ENCODE peak calls at places on chromosomes 13 and 19, in ten cellular contexts. One of them, this sample, is unnamed.

GRCh38 chr19:10086904-10087256 is 763 bp downstream of the SHFL start:
- DNase-seq in thoracic aorta: no peak
- DNase-seq in MM.1S: no peak
- DNase-seq in GM23248: peak; percentile 42
- DNase-seq in AG04450: no peak
- DNase-seq in PC-3: no peak
- DNase-seq in ovary: peak; percentile 68
- DNase-seq in foreskin fibroblast: peak; percentile 31
- DNase-seq in dorsolateral prefrontal cortex: no peak
- DNase-seq in mesendoderm: no peak
- DNase-seq in this sample: no peak

GRCh38 chr19:58409010-58409790 is 751 bp downstream of the ZNF584 start:
- DNase-seq in MM.1S: no peak
- DNase-seq in mesendoderm: no peak
- DNase-seq in GM23248: peak; percentile 67
- DNase-seq in dorsolateral prefrontal cortex: peak; percentile 54
- DNase-seq in AG04450: no peak
- DNase-seq in foreskin fibroblast: peak; percentile 63
- DNase-seq in thoracic aorta: no peak
- DNase-seq in ovary: peak; percentile 62
- DNase-seq in PC-3: peak; percentile 56
- DNase-seq in this sample: no peak

GRCh38 chr13:68380041-68380973 is 1150.2 kb upstream of the PCDH9 start:
- DNase-seq in thoracic aorta: no peak
- DNase-seq in MM.1S: no peak
- DNase-seq in PC-3: no peak
- DNase-seq in mesendoderm: no peak
- DNase-seq in GM23248: no peak
- DNase-seq in AG04450: no peak
- DNase-seq in ovary: no peak
- DNase-seq in foreskin fibroblast: no peak
- DNase-seq in dorsolateral prefrontal cortex: no peak
- DNase-seq in this sample: no peak

GRCh38 chr19:51712461-51713081 is 11.2 kb downstream of the HAS1 start:
- DNase-seq in MM.1S: no peak
- DNase-seq in GM23248: peak; percentile 52
- DNase-seq in AG04450: no peak
- DNase-seq in mesendoderm: peak; percentile 88
- DNase-seq in PC-3: peak; percentile 85
- DNase-seq in thoracic aorta: no peak
- DNase-seq in ovary: no peak
- DNase-seq in foreskin fibroblast: peak; percentile 43
- DNase-seq in dorsolateral prefrontal cortex: no peak
- DNase-seq in this sample: no peak

GRCh38 chr19:32642771-32643170 is 32.2 kb downstream of the ANKRD27 start:
- DNase-seq in dorsolateral prefrontal cortex: no peak
- DNase-seq in thoracic aorta: no peak
- DNase-seq in AG04450: no peak
- DNase-seq in mesendoderm: no peak
- DNase-seq in MM.1S: no peak
- DNase-seq in ovary: no peak
- DNase-seq in foreskin fibroblast: no peak
- DNase-seq in PC-3: no peak
- DNase-seq in GM23248: no peak
- DNase-seq in this sample: peak; percentile 75

GRCh38 chr13:67158903-67159302 is 71.2 kb downstream of the PCDH9 start:
- DNase-seq in foreskin fibroblast: no peak
- DNase-seq in dorsolateral prefrontal cortex: no peak
- DNase-seq in GM23248: no peak
- DNase-seq in PC-3: no peak
- DNase-seq in ovary: no peak
- DNase-seq in mesendoderm: no peak
- DNase-seq in AG04450: no peak
- DNase-seq in MM.1S: no peak
- DNase-seq in thoracic aorta: no peak
- DNase-seq in this sample: no peak

GRCh38 chr13:110509971-110510786 is 51.3 kb downstream of the RAB20 start:
- DNase-seq in PC-3: no peak
- DNase-seq in GM23248: peak; percentile 40
- DNase-seq in thoracic aorta: no peak
- DNase-seq in AG04450: no peak
- DNase-seq in mesendoderm: peak; percentile 43
- DNase-seq in foreskin fibroblast: peak; percentile 44
- DNase-seq in MM.1S: no peak
- DNase-seq in ovary: no peak
- DNase-seq in dorsolateral prefrontal cortex: no peak
- DNase-seq in this sample: no peak

GRCh38 chr19:54179921-54180452 is 7.0 kb upstream of the TMC4 start:
- DNase-seq in GM23248: peak; percentile 39
- DNase-seq in dorsolateral prefrontal cortex: peak; percentile 64
- DNase-seq in mesendoderm: peak; percentile 99
- DNase-seq in foreskin fibroblast: peak; percentile 80
- DNase-seq in ovary: no peak
- DNase-seq in AG04450: no peak
- DNase-seq in thoracic aorta: no peak
- DNase-seq in MM.1S: no peak
- DNase-seq in PC-3: peak; percentile 16
- DNase-seq in this sample: no peak

GRCh38 chr13:44368062-44368591 is 5.5 kb upstream of the SERP2 start:
- DNase-seq in ovary: no peak
- DNase-seq in AG04450: peak; percentile 20
- DNase-seq in MM.1S: no peak
- DNase-seq in PC-3: no peak
- DNase-seq in GM23248: peak; percentile 59
- DNase-seq in dorsolateral prefrontal cortex: no peak
- DNase-seq in thoracic aorta: no peak
- DNase-seq in foreskin fibroblast: peak; percentile 90
- DNase-seq in mesendoderm: no peak
- DNase-seq in this sample: no peak

GRCh38 chr13:67769063-67769986 is 539.2 kb upstream of the PCDH9 start:
- DNase-seq in mesendoderm: no peak
- DNase-seq in ovary: no peak
- DNase-seq in dorsolateral prefrontal cortex: peak; percentile 39
- DNase-seq in MM.1S: no peak
- DNase-seq in thoracic aorta: no peak
- DNase-seq in GM23248: no peak
- DNase-seq in AG04450: no peak
- DNase-seq in PC-3: no peak
- DNase-seq in foreskin fibroblast: no peak
- DNase-seq in this sample: no peak

GRCh38 chr19:46416077-46416709 is 2.8 kb upstream of the CCDC8 start:
- DNase-seq in dorsolateral prefrontal cortex: peak; percentile 88
- DNase-seq in thoracic aorta: peak; percentile 73
- DNase-seq in mesendoderm: peak; percentile 96
- DNase-seq in GM23248: peak; percentile 86
- DNase-seq in MM.1S: no peak
- DNase-seq in AG04450: peak; percentile 65
- DNase-seq in ovary: peak; percentile 96
- DNase-seq in foreskin fibroblast: peak; percentile 98
- DNase-seq in PC-3: peak; percentile 63
- DNase-seq in this sample: no peak

DNA sequence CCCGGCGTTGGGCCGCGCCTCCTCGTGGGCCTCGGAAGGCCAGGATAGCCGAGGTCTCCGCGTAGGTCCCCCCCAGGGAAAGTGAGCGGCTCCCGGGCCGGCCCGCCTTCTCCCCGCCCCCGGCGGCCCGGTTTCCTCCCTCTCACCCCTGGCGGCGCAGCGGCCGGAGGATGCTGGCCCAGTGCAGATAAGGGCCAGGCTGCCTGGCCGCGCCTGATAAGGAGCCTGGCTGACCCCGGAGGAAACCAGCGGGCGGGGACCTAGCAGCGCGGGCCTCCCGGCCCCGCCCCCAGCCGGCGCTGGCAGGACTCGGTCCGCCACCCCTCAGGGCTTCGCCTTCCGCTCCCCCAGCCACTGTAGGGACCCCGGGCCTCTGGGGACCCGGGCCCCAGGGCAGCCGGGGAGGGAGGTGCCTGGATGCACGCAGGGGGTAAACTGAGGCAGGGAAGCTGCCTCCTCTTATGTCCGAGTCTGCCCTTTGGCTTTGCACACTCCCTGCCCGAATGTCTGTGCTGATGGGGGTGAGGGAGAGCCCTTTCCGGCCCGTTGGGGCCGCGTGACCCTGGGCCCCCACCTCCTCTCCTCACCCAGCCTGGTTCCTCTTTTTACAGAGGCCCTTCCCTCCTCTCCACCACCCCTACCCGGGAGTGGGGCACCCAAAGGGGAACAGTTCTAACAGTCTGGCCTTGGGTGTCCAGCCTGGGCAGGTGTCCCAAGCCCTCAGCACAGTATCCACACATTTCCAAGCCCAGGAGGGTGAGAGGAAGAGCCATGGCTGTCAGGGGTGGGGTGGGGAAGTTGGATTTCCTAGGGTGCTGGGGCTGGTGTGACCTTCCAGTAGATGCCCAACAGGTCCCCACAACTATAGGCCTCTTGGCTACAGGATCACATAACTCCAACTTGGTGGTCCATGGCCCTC is at the start of gene LYL1:
- DNase-seq in GM23248: no peak
- DNase-seq in mesendoderm: peak; percentile 89
- DNase-seq in thoracic aorta: no peak
- DNase-seq in foreskin fibroblast: peak; percentile 74
- DNase-seq in MM.1S: peak; percentile 56
- DNase-seq in dorsolateral prefrontal cortex: no peak
- DNase-seq in PC-3: no peak
- DNase-seq in AG04450: no peak
- DNase-seq in ovary: peak; percentile 84
- DNase-seq in this sample: no peak
- H3K4me3 ChIP-seq in GM23248: peak within 1 kb of the TSS; percentile 14
- H3K4me3 ChIP-seq in mesendoderm: no peak within 1 kb of the TSS
- H3K4me3 ChIP-seq in thoracic aorta: peak within 1 kb of the TSS; percentile 65
- H3K4me3 ChIP-seq in foreskin fibroblast: peak within 1 kb of the TSS; percentile 31
- H3K4me3 ChIP-seq in MM.1S: peak within 1 kb of the TSS; percentile 67
- H3K4me3 ChIP-seq in dorsolateral prefrontal cortex: peak within 1 kb of the TSS; percentile 61
- H3K4me3 ChIP-seq in PC-3: peak within 1 kb of the TSS; percentile 51
- H3K4me3 ChIP-seq in AG04450: peak within 1 kb of the TSS; percentile 25
- H3K4me3 ChIP-seq in ovary: peak within 1 kb of the TSS; percentile 33
- H3K4me3 ChIP-seq in this sample: peak within 1 kb of the TSS; percentile 70

GRCh38 chr13:26698392-26699196 is 62.0 kb downstream of the GPR12 start:
- DNase-seq in foreskin fibroblast: peak; percentile 95
- DNase-seq in MM.1S: peak; percentile 54
- DNase-seq in ovary: peak; percentile 91
- DNase-seq in thoracic aorta: peak; percentile 52
- DNase-seq in AG04450: peak; percentile 73
- DNase-seq in GM23248: peak; percentile 92
- DNase-seq in PC-3: peak; percentile 86
- DNase-seq in mesendoderm: peak; percentile 86
- DNase-seq in dorsolateral prefrontal cortex: peak; percentile 90
- DNase-seq in this sample: peak; percentile 66
- H3K4me3 ChIP-seq in foreskin fibroblast: peak overlapping the region; percentile 36
- H3K4me3 ChIP-seq in MM.1S: no peak overlapping the region
- H3K4me3 ChIP-seq in ovary: no peak overlapping the region
- H3K4me3 ChIP-seq in thoracic aorta: peak overlapping the region; percentile 59
- H3K4me3 ChIP-seq in AG04450: peak overlapping the region; percentile 20
- H3K4me3 ChIP-seq in GM23248: peak overlapping the region; percentile 64
- H3K4me3 ChIP-seq in PC-3: peak overlapping the region; percentile 65
- H3K4me3 ChIP-seq in mesendoderm: no peak overlapping the region
- H3K4me3 ChIP-seq in dorsolateral prefrontal cortex: peak overlapping the region; percentile 49
- H3K4me3 ChIP-seq in this sample: no peak overlapping the region

GRCh38 chr13:46178143-46178542 is 3.8 kb downstream of the LCP1 start:
- DNase-seq in thoracic aorta: no peak
- DNase-seq in mesendoderm: no peak
- DNase-seq in GM23248: no peak
- DNase-seq in foreskin fibroblast: no peak
- DNase-seq in MM.1S: no peak
- DNase-seq in ovary: no peak
- DNase-seq in dorsolateral prefrontal cortex: no peak
- DNase-seq in PC-3: no peak
- DNase-seq in AG04450: no peak
- DNase-seq in this sample: no peak
- H3K4me3 ChIP-seq in thoracic aorta: peak overlapping the region; percentile 48
- H3K4me3 ChIP-seq in mesendoderm: no peak overlapping the region
- H3K4me3 ChIP-seq in GM23248: no peak overlapping the region
- H3K4me3 ChIP-seq in foreskin fibroblast: no peak overlapping the region
- H3K4me3 ChIP-seq in MM.1S: peak overlapping the region; percentile 81
- H3K4me3 ChIP-seq in ovary: no peak overlapping the region
- H3K4me3 ChIP-seq in dorsolateral prefrontal cortex: no peak overlapping the region
- H3K4me3 ChIP-seq in PC-3: no peak overlapping the region
- H3K4me3 ChIP-seq in AG04450: no peak overlapping the region
- H3K4me3 ChIP-seq in this sample: peak overlapping the region; percentile 27

GRCh38 chr19:35907377-35907745 is 734 bp downstream of the TYROBP start:
- DNase-seq in PC-3: no peak
- DNase-seq in AG04450: no peak
- DNase-seq in mesendoderm: no peak
- DNase-seq in GM23248: no peak
- DNase-seq in thoracic aorta: no peak
- DNase-seq in foreskin fibroblast: no peak
- DNase-seq in ovary: no peak
- DNase-seq in dorsolateral prefrontal cortex: no peak
- DNase-seq in MM.1S: no peak
- DNase-seq in this sample: no peak
- H3K4me3 ChIP-seq in PC-3: no peak overlapping the region
- H3K4me3 ChIP-seq in AG04450: no peak overlapping the region
- H3K4me3 ChIP-seq in mesendoderm: no peak overlapping the region
- H3K4me3 ChIP-seq in GM23248: no peak overlapping the region
- H3K4me3 ChIP-seq in thoracic aorta: peak overlapping the region; percentile 63
- H3K4me3 ChIP-seq in foreskin fibroblast: no peak overlapping the region
- H3K4me3 ChIP-seq in ovary: no peak overlapping the region
- H3K4me3 ChIP-seq in dorsolateral prefrontal cortex: peak overlapping the region; percentile 51
- H3K4me3 ChIP-seq in MM.1S: no peak overlapping the region
- H3K4me3 ChIP-seq in this sample: no peak overlapping the region

DNA sequence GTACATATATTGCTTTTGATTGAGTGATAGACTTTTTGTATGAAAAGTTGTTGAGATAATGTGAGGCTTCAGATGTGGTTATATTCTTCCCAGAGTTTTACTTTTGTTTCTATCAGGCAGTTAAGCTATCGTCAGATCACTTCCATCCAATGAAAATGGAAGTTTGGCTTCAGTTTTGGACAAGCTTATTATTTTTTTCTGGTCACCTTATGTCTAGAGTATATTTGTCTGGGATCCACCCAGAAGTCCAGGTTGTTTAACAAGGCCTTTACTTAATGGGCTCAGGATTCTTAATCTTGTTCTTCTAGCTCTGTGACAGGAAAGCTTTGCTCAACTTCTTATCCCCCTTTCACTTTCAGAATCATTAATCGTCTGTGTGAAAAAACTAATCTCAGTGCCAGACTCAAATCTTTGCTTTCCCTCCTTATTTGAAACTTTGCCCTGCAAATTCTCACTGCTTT is 150.9 kb downstream of the PDS5B start:
- DNase-seq in AG04450: no peak
- DNase-seq in MM.1S: peak; percentile 27
- DNase-seq in GM23248: peak; percentile 55
- DNase-seq in dorsolateral prefrontal cortex: no peak
- DNase-seq in thoracic aorta: no peak
- DNase-seq in foreskin fibroblast: no peak
- DNase-seq in mesendoderm: no peak
- DNase-seq in PC-3: no peak
- DNase-seq in ovary: no peak
- DNase-seq in this sample: peak; percentile 58
- H3K4me3 ChIP-seq in AG04450: no peak overlapping the region
- H3K4me3 ChIP-seq in MM.1S: peak overlapping the region; percentile 34
- H3K4me3 ChIP-seq in GM23248: peak overlapping the region; percentile 71
- H3K4me3 ChIP-seq in dorsolateral prefrontal cortex: peak overlapping the region; percentile 47
- H3K4me3 ChIP-seq in thoracic aorta: peak overlapping the region; percentile 67
- H3K4me3 ChIP-seq in foreskin fibroblast: peak overlapping the region; percentile 42
- H3K4me3 ChIP-seq in mesendoderm: no peak overlapping the region
- H3K4me3 ChIP-seq in PC-3: no peak overlapping the region
- H3K4me3 ChIP-seq in ovary: no peak overlapping the region
- H3K4me3 ChIP-seq in this sample: peak overlapping the region; percentile 46

GRCh38 chr13:24272452-24273161 is 36.8 kb upstream of the C1QTNF9 start:
- DNase-seq in AG04450: no peak
- DNase-seq in foreskin fibroblast: no peak
- DNase-seq in mesendoderm: no peak
- DNase-seq in MM.1S: no peak
- DNase-seq in ovary: peak; percentile 62
- DNase-seq in dorsolateral prefrontal cortex: no peak
- DNase-seq in thoracic aorta: no peak
- DNase-seq in GM23248: no peak
- DNase-seq in PC-3: no peak
- DNase-seq in this sample: no peak
- H3K4me3 ChIP-seq in AG04450: peak overlapping the region; percentile 54
- H3K4me3 ChIP-seq in foreskin fibroblast: no peak overlapping the region
- H3K4me3 ChIP-seq in mesendoderm: no peak overlapping the region
- H3K4me3 ChIP-seq in MM.1S: no peak overlapping the region
- H3K4me3 ChIP-seq in ovary: peak overlapping the region; percentile 35
- H3K4me3 ChIP-seq in dorsolateral prefrontal cortex: peak overlapping the region; percentile 58
- H3K4me3 ChIP-seq in thoracic aorta: peak overlapping the region; percentile 73
- H3K4me3 ChIP-seq in GM23248: peak overlapping the region; percentile 68
- H3K4me3 ChIP-seq in PC-3: no peak overlapping the region
- H3K4me3 ChIP-seq in this sample: peak overlapping the region; percentile 48